ENCODE peak calls at places on chromosomes 1 and 21, in five cellular contexts. B is transverse colon, U is OCI-LY7, W is cardiac fibroblast, D is endothelial cell. L is an unnamed sample.

GRCh38 chr1:241677171-241677570 is 25.1 kb downstream of the WDR64 start:
- DNase-seq in B (no peak), U (peak), W (no peak), D (no peak), L (no peak)

GRCh38 chr1:241639653-241640148 is 468 bp downstream of the CHML start:
- DNase-seq in B (peak), U (peak), W (peak), D (peak), L (no peak)

GRCh38 chr21:42135386-42136040 is 64.4 kb downstream of the UMODL1 start:
- DNase-seq in B (no peak), U (no peak), W (no peak), D (no peak), L (no peak)

GRCh38 chr1:215637041-215637573 is 70.0 kb downstream of the KCTD3 start:
- DNase-seq in B (peak), U (no peak), W (peak), D (no peak), L (no peak)

GRCh38 chr1:12371053-12371452 is 141.2 kb downstream of the VPS13D start:
- DNase-seq in B (no peak), U (no peak), W (no peak), D (no peak), L (no peak)

GRCh38 chr21:25564349-25564948 is 42.8 kb downstream of the MRPL39 start:
- DNase-seq in B (no peak), U (no peak), W (no peak), D (no peak), L (no peak)

GRCh38 chr1:42923367-42924248 is 35.1 kb downstream of the SLC2A1 start:
- DNase-seq in B (no peak), U (no peak), W (no peak), D (no peak), L (no peak)

GRCh38 chr1:230976825-230977747 is 1.6 kb downstream of the TTC13 start:
- DNase-seq in B (no peak), U (peak), W (no peak), D (no peak), L (no peak)

GRCh38 chr21:46161180-46161799 is 5.9 kb upstream of the FTCD start:
- DNase-seq in B (peak), U (no peak), W (no peak), D (no peak), L (no peak)

GRCh38 chr1:170705981-170706380 is 42.0 kb downstream of the PRRX1 start:
- DNase-seq in B (no peak), U (no peak), W (no peak), D (no peak), L (no peak)

GRCh38 chr21:45724345-45724961 is 80.9 kb downstream of the PCBP3 start:
- DNase-seq in B (no peak), U (no peak), W (no peak), D (no peak), L (no peak)

GRCh38 chr1:22731924-22732522 is 21.4 kb downstream of the EPHB2 start:
- DNase-seq in B (no peak), U (no peak), W (peak), D (peak), L (no peak)

GRCh38 chr21:44425895-44426662 is 29.2 kb upstream of the LRRC3 start:
- DNase-seq in B (no peak), U (no peak), W (no peak), D (no peak), L (no peak)

GRCh38 chr1:228002792-228003191 is 4.0 kb upstream of the WNT3A start:
- DNase-seq in B (no peak), U (no peak), W (no peak), D (no peak), L (no peak)

GRCh38 chr1:58783090-58783992 is 506 bp downstream of the JUN start:
- DNase-seq in B (peak), U (peak), W (peak), D (peak), L (no peak)

GRCh38 chr1:20361805-20362381 is 71.2 kb downstream of the VWA5B1 start:
- DNase-seq in B (peak), U (peak), W (peak), D (peak), L (no peak)

GRCh38 chr21:30206551-30207251 is 9.2 kb downstream of the CLDN8 start:
- DNase-seq in B (no peak), U (no peak), W (peak), D (no peak), L (no peak)

GRCh38 chr1:46432781-46433327 is 38.7 kb downstream of the FAAH start:
- DNase-seq in B (no peak), U (no peak), W (no peak), D (no peak), L (no peak)

GRCh38 chr1:208212893-208213292 is 31.3 kb downstream of the PLXNA2 start:
- DNase-seq in B (no peak), U (no peak), W (no peak), D (no peak), L (no peak)

GRCh38 chr1:110637475-110637874 is 31.3 kb upstream of the KCNA2 start:
- DNase-seq in B (no peak), U (peak), W (no peak), D (no peak), L (no peak)

GRCh38 chr1:110638556-110638955 is 32.4 kb upstream of the KCNA2 start:
- DNase-seq in B (no peak), U (no peak), W (no peak), D (no peak), L (no peak)

GRCh38 chr1:110639724-110640386 is 33.7 kb upstream of the KCNA2 start:
- DNase-seq in B (no peak), U (no peak), W (peak), D (no peak), L (no peak)

GRCh38 chr1:110636149-110636935 is 30.2 kb upstream of the KCNA2 start:
- DNase-seq in B (peak), U (peak), W (no peak), D (no peak), L (no peak)

GRCh38 chr1:110638062-110638461 is 31.9 kb upstream of the KCNA2 start:
- DNase-seq in B (no peak), U (peak), W (no peak), D (no peak), L (no peak)
- TF ChIP-seq CTCF in B (no peak), U (peak), W (no peak), D (no peak), L (no peak)

GRCh38 chr1:181190362-181191035 is 102.0 kb downstream of the IER5 start:
- DNase-seq in B (no peak), U (no peak), W (no peak), D (no peak), L (no peak)
- TF ChIP-seq CTCF in B (no peak), U (no peak), W (no peak), D (no peak), L (peak)

GRCh38 chr1:52400131-52400530 is 4.1 kb downstream of the ORC1 start:
- DNase-seq in B (no peak), U (no peak), W (peak), D (no peak), L (no peak)

GRCh38 chr1:52404116-52404974 is at the start of the genes ORC1 and PRPF38A:
- DNase-seq in B (peak), U (peak), W (peak), D (peak), L (peak)

GRCh38 chr1:52402860-52403240 is 1.4 kb downstream of the ORC1 start:
- DNase-seq in B (no peak), U (peak), W (no peak), D (no peak), L (peak)

GRCh38 chr1:52403566-52404115 is 582 bp downstream of the ORC1 start:
- DNase-seq in B (peak), U (peak), W (peak), D (no peak), L (peak)

DNA sequence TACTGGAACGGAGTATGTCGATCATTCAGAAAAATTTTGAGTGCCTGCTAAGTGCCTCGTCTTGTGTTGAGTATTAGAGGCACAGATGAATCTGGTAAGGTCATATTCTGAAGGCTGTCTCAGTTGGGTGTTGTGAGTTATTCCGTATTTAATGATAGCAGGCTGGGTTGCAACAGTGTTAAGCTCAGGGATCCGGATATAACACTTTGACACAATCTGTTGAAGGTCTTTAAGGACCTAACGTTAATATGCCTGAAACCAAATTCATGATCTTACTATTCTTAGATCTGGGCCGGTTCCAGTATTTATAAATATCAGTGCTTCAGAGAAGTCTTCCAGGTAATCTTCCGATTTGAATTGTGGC is 555 bp downstream of the PRPF38A start:
- DNase-seq in B (no peak), U (no peak), W (no peak), D (no peak), L (no peak)
- TF ChIP-seq CTCF in B (no peak), U (peak), W (no peak), D (no peak), L (no peak)

DNA sequence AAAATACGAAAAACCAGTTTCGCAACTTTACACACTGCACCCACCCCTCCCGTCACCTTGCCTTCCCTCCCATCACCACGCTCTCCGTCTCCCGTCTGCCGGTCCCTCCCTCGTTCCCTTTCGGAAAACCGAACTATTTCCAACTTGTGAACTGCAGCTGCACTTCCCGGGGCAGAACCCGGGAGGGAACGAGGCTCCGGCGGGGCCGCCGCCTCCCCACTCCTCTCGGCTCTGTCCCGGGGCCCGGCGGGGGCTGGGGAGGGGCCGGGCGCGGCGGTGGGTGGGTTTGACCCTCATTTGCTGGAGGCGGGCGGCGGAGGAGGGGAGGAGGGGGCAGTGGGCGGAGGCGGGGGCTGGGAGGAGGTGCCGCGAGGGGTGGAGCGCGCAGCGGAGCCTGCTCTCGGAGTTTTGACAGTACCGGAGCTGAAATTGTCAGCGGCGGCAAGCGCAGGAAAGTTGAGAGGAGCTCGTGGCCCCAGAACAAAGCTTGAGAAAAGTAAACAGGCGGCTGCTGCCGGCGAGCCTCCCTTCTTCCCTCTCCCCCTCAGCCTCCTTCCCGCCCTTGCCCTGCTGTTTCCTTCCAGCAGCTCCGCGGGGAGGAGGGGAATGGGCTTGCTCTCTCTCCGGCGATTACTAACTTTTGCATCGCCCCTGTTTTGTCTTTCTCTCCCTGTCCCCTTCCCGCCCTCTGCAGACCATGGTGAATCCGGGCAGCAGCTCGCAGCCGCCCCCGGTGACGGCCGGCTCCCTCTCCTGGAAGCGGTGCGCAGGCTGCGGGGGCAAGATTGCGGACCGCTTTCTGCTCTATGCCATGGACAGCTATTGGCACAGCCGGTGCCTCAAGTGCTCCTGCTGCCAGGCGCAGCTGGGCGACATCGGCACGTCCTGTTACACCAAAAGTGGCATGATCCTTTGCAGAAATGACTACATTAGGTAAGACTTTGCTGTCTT is 2.9 kb downstream of the LMO4 start:
- DNase-seq in B (peak), U (no peak), W (peak), D (peak), L (no peak)
- TF ChIP-seq CTCF in B (no peak), U (peak), W (peak), D (no peak), L (peak)

GRCh38 chr1:44284184-44284583 is 70.9 kb downstream of the ERI3 start:
- DNase-seq in B (no peak), U (no peak), W (no peak), D (no peak), L (no peak)
- TF ChIP-seq CTCF in B (no peak), U (no peak), W (no peak), D (no peak), L (no peak)

DNA sequence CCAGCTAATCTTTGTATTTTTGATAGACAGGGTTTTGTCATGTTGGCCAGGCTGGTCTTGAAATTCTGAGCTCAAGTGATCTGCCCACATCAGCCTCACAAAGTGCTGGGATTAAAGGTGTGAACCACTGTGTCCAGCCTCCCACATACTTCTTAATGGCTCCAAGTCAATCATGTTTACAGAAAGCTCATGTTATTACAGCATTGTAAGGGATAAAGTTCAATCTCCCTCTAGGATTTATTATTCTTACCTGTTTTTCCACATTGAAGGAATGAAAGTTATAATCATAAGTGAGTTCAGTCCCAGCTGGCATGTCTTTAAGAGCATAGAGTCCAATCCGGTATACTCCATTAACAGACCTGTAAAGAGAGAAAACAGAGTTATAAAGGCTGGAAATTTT is 39.4 kb downstream of the RUSC1 start:
- DNase-seq in B (no peak), U (no peak), W (no peak), D (no peak), L (no peak)
- TF ChIP-seq CTCF in B (no peak), U (no peak), W (no peak), D (no peak), L (no peak)